ENCODE peak calls at places on chromosomes 16 and 17, in four cellular contexts. Q is uterus; O is ovary; I is CD8-positive, alpha-beta T cell. U is an unnamed sample. For H3K27me3, the result is how much of the 10 kb centered on the place peaks cover.

GRCh38 chr17:32806646-32807045 is 70.3 kb downstream of the MYO1D start:
- DNase-seq in I (no peak), O (no peak), Q (no peak), U (no peak)

GRCh38 chr17:42618442-42619150 is 9.1 kb downstream of the TUBG1 start:
- DNase-seq in I (no peak), O (no peak), Q (no peak), U (no peak)

GRCh38 chr16:11737678-11738077 is 5.0 kb downstream of the TXNDC11 start:
- DNase-seq in Q (no peak), I (no peak), O (no peak), U (no peak)

GRCh38 chr17:45353047-45353446 is 36.2 kb upstream of the MAP3K14 start:
- DNase-seq in I (no peak), O (no peak), Q (peak), U (no peak)

GRCh38 chr17:75511610-75512575 is 3.4 kb downstream of the CASKIN2 start:
- DNase-seq in Q (no peak), I (no peak), O (no peak), U (no peak)

GRCh38 chr17:74778960-74779359 is 2.8 kb upstream of the NAT9 start:
- DNase-seq in I (no peak), Q (no peak), O (no peak), U (no peak)

GRCh38 chr16:29849505-29849904 is 13.5 kb downstream of the CDIPT start:
- DNase-seq in Q (no peak), I (no peak), O (no peak), U (no peak)

GRCh38 chr17:17053446-17054379 is 11.5 kb downstream of the MPRIP start:
- DNase-seq in I (no peak), O (no peak), Q (no peak), U (no peak)

GRCh38 chr17:36198831-36199465 is 2.4 kb upstream of the CCL3L1 start:
- DNase-seq in I (peak), O (no peak), Q (no peak), U (no peak)

GRCh38 chr16:18069683-18070082 is 266.9 kb downstream of the NPIPA8 start:
- DNase-seq in O (no peak), Q (no peak), I (no peak), U (no peak)

GRCh38 chr17:79160980-79161621 is 86.5 kb downstream of the ENGASE start:
- DNase-seq in I (peak), Q (no peak), O (no peak), U (no peak)

GRCh38 chr16:30665155-30665829 is 7.1 kb downstream of the FBRS start:
- DNase-seq in O (no peak), Q (no peak), I (no peak), U (no peak)

GRCh38 chr16:10828851-10829331 is 10.3 kb upstream of the TVP23A start:
- DNase-seq in Q (peak), O (peak), I (no peak), U (peak)

GRCh38 chr17:57888311-57889216 is 38.7 kb upstream of the MRPS23 start:
- DNase-seq in Q (no peak), I (no peak), O (no peak), U (no peak)

GRCh38 chr16:23452572-23453337 is at the start of gene COG7:
- DNase-seq in Q (peak), O (peak), I (peak), U (peak)

DNA sequence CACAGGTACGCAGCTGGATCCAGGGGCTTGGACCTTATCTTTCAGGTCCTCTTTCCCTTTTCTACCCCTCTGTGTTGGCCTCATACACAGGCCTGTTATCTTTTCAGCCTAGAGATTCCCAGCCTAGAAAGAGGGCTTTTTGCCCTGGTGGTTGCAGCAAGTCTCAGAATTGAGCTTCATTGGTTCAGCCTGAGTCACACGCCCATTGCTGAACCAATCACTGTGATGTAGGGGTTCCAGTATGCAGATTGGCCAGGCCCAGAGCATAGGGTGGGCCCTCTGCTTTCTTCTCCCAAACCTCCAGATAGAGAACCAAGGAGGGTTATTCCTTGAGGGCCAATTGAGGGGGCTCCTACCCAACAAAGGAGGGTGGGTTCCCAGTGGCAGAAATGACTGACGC is 32.8 kb downstream of the GPT2 start:
- DNase-seq in Q (no peak), O (no peak), I (no peak), U (no peak)
- H3K4me3 ChIP-seq in Q (no peak), O (no peak), I (no peak), U (no peak)

DNA sequence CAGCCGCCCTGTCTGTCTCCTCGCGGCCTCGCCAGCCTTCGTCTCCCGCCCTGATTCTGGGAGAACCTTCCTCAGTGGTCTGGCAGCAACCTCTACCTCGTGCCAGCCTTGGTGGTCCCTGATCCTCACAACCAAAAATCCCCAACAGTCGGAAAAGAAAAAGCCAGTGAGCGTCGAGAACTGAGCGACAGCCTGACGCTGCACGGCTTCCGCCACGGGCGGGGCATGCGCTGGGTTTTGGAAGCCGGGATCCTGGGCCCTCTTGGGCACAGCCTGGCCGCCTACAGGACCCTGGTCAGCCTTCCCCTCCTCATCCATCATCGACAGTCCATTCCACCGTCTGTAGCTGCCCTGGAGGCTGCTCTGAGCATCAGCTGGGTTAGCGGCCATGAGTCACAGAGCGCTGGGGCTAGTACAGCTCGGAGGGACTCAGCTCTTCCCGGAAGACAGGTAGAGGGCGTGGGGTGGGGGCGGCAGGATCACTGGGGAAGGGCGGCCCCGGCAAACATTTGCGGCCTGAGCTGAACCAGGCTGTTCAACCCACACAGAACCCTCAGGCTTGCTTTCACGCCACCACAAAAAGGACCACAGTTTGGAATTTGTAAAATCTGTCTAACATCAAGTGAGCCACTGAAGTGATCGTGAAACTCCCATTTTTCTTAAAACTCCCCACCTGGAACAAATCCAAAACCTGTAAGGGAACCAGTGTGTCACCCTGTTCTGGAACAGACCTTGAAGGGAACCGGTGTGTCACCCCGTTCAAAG is 55.4 kb upstream of the DOC2B start:
- DNase-seq in O (peak), Q (no peak), I (no peak), U (no peak)
- H3K27me3 ChIP-seq in O (under half), Q (under half), I (under half), U (under half)

GRCh38 chr16:66934138-66934838 is at the start of gene CIAO2B:
- DNase-seq in I (peak), Q (peak), O (peak), U (peak)

GRCh38 chr16:66935319-66936011 is at the start of gene CES2:
- DNase-seq in I (no peak), O (no peak), Q (no peak), U (no peak)

GRCh38 chr16:66936889-66937554 is 1.7 kb downstream of the CES2 start:
- DNase-seq in O (no peak), Q (no peak), I (no peak), U (no peak)

GRCh38 chr16:66937725-66938337 is 2.5 kb downstream of the CES2 start:
- DNase-seq in Q (no peak), I (no peak), O (no peak), U (no peak)

DNA sequence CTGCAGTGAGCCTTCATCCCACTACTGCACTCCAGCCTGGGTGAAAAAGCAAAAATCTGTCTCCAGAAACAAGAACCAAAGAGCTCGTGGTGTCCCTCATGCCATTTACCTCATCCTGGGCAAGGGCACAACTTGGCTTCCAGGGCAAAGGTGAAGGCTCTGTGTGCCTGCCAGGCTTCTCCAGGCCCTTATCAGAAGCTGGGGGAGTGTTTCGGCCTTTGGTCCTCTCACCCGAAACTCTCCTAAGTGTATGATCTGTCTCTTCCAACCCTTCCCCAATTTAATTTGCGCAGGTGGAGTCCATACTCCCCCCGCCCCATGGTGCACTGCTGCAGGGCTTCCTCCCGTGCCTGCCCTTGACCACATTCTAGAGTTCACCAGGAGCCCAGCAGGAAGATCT is 1.1 kb downstream of the CES2 start:
- DNase-seq in Q (no peak), I (no peak), O (no peak), U (no peak)
- H3K4me3 ChIP-seq in Q (no peak), I (no peak), O (no peak), U (peak)

DNA sequence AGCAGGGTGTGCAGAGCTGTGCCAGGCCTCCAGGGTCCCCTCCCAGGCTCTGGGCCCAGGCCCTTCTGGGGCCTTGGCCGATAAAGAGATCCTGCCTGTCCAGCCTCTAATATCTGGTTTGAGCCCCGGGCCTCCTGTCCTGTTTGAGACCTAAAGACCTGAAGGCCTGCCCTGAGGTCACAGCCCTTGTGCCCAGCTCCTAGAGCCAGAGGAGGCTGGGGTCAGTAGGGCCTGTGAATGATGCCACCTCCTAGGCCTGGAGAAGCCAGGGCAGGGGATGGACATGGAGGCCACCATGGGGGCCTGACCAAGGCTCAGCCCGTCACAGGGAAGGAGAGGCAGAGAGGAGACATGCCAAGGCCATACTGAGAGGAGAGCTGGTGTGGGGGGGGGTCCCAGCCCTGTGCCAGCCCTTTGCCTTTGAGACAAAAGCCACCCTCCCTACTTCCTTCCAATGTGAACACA is 7.4 kb downstream of the KCNH6 start:
- DNase-seq in I (no peak), Q (no peak), O (no peak), U (no peak)
- H3K27me3 ChIP-seq in I (under half), Q (under half), O (under half), U (under half)

U was measured in dorsolateral prefrontal cortex.